ENCODE peak calls at places on chromosome 11, in six cellular contexts. Z is SK-N-DZ, Q is SK-N-SH, H is brain pericyte, X is HCT116, Y is fibroblast of lung. P is an unnamed sample.

GRCh38 chr11:74004694-74005615 is 3.9 kb downstream of the UCP3 start:
- DNase-seq in Z (no peak), Q (no peak), H (no peak), X (no peak), Y (no peak), P (no peak)

GRCh38 chr11:45748801-45749200 is 56.1 kb upstream of the SLC35C1 start:
- DNase-seq in Z (no peak), Q (no peak), H (no peak), X (no peak), Y (no peak), P (no peak)

GRCh38 chr11:67400251-67400941 is 1.3 kb downstream of the PPP1CA start:
- DNase-seq in Z (no peak), Q (peak), H (no peak), X (no peak), Y (no peak), P (peak)

GRCh38 chr11:128472128-128473110 is 114.9 kb downstream of the ETS1 start:
- DNase-seq in Z (no peak), Q (no peak), H (no peak), X (no peak), Y (peak), P (no peak)

GRCh38 chr11:8068605-8069221 is 12.3 kb upstream of the TUB start:
- DNase-seq in Z (no peak), Q (peak), H (peak), X (no peak), Y (peak), P (peak)

GRCh38 chr11:46966773-46967172 is 30.2 kb downstream of the CSTPP1 start:
- DNase-seq in Z (no peak), Q (no peak), H (no peak), X (no peak), Y (no peak), P (no peak)

GRCh38 chr11:79439430-79439892 is 1.4 kb downstream of the TENM4 start:
- DNase-seq in Z (no peak), Q (peak), H (no peak), X (no peak), Y (peak), P (no peak)

GRCh38 chr11:100673063-100673462 is 14.0 kb upstream of the ARHGAP42 start:
- DNase-seq in Z (no peak), Q (no peak), H (no peak), X (no peak), Y (peak), P (no peak)

GRCh38 chr11:70298243-70298915 is 27.9 kb downstream of the PPFIA1 start:
- DNase-seq in Z (no peak), Q (no peak), H (no peak), X (no peak), Y (no peak), P (no peak)

P was measured in BE2C.